ENCODE peak calls at places on chromosomes 7 and 10, in four cellular contexts. W, V, Z and Y are unnamed samples.

GRCh38 chr10:123718544-123719060 is 52.4 kb downstream of the GPR26 start:
- DNase-seq in W (no peak), V (no peak), Z (no peak), Y (no peak)

GRCh38 chr10:110857265-110858158 is 14.2 kb upstream of the PDCD4 start:
- DNase-seq in W (no peak), V (peak; percentile 84), Z (peak; percentile 33), Y (peak; percentile 61)

GRCh38 chr7:7521259-7521658 is 14.4 kb downstream of the COL28A1 start:
- DNase-seq in W (no peak), V (no peak), Z (no peak), Y (no peak)

GRCh38 chr10:5283305-5284158 is 81.2 kb upstream of the UCN3 start:
- DNase-seq in W (peak; percentile 64), V (peak; percentile 47), Z (peak; percentile 81), Y (peak; percentile 13)

GRCh38 chr7:66047426-66047825 is 28.2 kb upstream of the ASL start:
- DNase-seq in W (peak; percentile 92), V (peak; percentile 95), Z (peak; percentile 93), Y (peak; percentile 96)

GRCh38 chr7:33099154-33099940 is 9.9 kb downstream of the RP9 start:
- DNase-seq in W (no peak), V (no peak), Z (no peak), Y (no peak)

GRCh38 chr7:137898839-137899681 is 52.3 kb upstream of the DGKI start:
- DNase-seq in W (peak; percentile 44), V (peak; percentile 66), Z (peak; percentile 85), Y (no peak)

GRCh38 chr7:143512488-143513340 is 35.0 kb downstream of the TAS2R41 start:
- DNase-seq in W (peak; percentile 71), V (no peak), Z (peak; percentile 53), Y (no peak)

GRCh38 chr7:34313289-34313688 is 344.7 kb upstream of the NPSR1 start:
- DNase-seq in W (no peak), V (peak; percentile 34), Z (peak; percentile 57), Y (no peak)

GRCh38 chr7:81769891-81770818 is at the start of gene HGF:
- DNase-seq in W (no peak), V (peak; percentile 87), Z (peak; percentile 81), Y (peak; percentile 42)

GRCh38 chr7:99679032-99679399 is 780 bp downstream of the CYP3A5 start:
- DNase-seq in W (peak; percentile 40), V (peak; percentile 22), Z (peak; percentile 17), Y (no peak)

GRCh38 chr10:71080381-71081228 is 131.8 kb upstream of the UNC5B start:
- DNase-seq in W (no peak), V (no peak), Z (no peak), Y (no peak)

GRCh38 chr7:69868921-69869320 is 270.6 kb downstream of the AUTS2 start:
- DNase-seq in W (no peak), V (no peak), Z (no peak), Y (no peak)

DNA sequence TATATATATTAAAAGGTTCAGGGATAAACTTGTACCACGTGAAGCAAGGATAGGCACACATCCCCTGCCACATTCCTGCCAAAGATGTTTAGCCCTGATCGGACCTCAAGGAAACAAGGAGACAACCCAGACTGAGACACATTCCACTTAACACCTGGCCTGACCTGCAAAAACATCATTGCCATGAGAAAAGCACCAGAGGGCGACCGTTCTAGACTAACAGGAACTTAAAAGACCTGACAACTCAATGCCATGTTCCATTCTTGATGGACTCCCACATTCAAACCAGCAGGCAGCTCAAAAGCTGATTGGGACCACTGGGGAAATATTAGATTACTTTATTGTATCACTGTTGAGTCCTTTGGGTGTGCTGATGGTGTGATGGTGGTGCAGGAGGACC is 8.1 kb upstream of the PDGFA start:
- DNase-seq in W (no peak), V (no peak), Z (no peak), Y (no peak)
- H3K4me2 ChIP-seq in W (no peak overlapping the region), V (no peak overlapping the region), Z (no peak overlapping the region), Y (no peak overlapping the region)

GRCh38 chr10:73956476-73957338 is 41.2 kb upstream of the VCL start:
- DNase-seq in W (peak; percentile 55), V (peak; percentile 62), Z (peak; percentile 53), Y (peak; percentile 61)
- H3K27ac ChIP-seq in W (no peak overlapping the region), V (peak overlapping the region; percentile 69), Z (no peak overlapping the region), Y (no peak overlapping the region)

GRCh38 chr7:27205325-27206280 is 5.7 kb upstream of the HOXA13 start:
- DNase-seq in W (no peak), V (no peak), Z (peak; percentile 18), Y (no peak)
- H2AFZ ChIP-seq in W (peak overlapping the region; percentile 63), V (peak overlapping the region; percentile 59), Z (peak overlapping the region; percentile 76), Y (no peak overlapping the region)

GRCh38 chr7:105775580-105775979 is 100.8 kb downstream of the ATXN7L1 start:
- DNase-seq in W (no peak), V (no peak), Z (peak; percentile 39), Y (peak; percentile 18)
- H3K4me2 ChIP-seq in W (no peak overlapping the region), V (peak overlapping the region; percentile 29), Z (peak overlapping the region; percentile 81), Y (peak overlapping the region; percentile 71)